ENCODE peak calls at places on chromosomes 3 and 15, in nine cellular contexts. X is activated T-cell treated with anti-CD3 and anti-CD28 coated beads, Interleukin-2, amount 50 U/mL, for 1 hour; H is nephron progenitor cell; W is breast epithelium; N is naive thymus-derived CD8-positive, alpha-beta T cell; Y is NCI-H1417 treated with DMSO at 0.1 percent for 48 hours; D is stimulated activated CD4-positive, alpha-beta T cell treated with anti-CD3 and anti-CD28 coated beads, TNF-alpha, amount 100 ng/mL, for 1 hour; R is iPS DF 6.9; M is NCI-H1105 treated with DMSO at 0.1 percent for 48 hours. Q is an unnamed sample.

GRCh38 chr3:43926073-43926472 is 235.3 kb downstream of the ABHD5 start:
- DNase-seq in M (no peak), Y (no peak), N (no peak), H (no peak), X (no peak), R (peak; percentile 25), W (no peak), D (no peak), Q (no peak)

GRCh38 chr3:189233225-189233858 is 61.6 kb downstream of the TPRG1 start:
- DNase-seq in X (no peak), W (peak; percentile 54), D (no peak), R (peak; percentile 31), Y (no peak), N (no peak), M (peak; percentile 87), H (peak; percentile 54), Q (no peak)

GRCh38 chr15:72252663-72253299 is 19.6 kb downstream of the PARP6 start:
- DNase-seq in H (no peak), X (no peak), D (no peak), M (no peak), R (no peak), Y (no peak), W (no peak), N (no peak), Q (no peak)

GRCh38 chr15:89074402-89075012 is 13.7 kb upstream of the ABHD2 start:
- DNase-seq in N (no peak), H (no peak), W (no peak), D (no peak), M (no peak), X (no peak), Y (no peak), R (no peak), Q (no peak)

GRCh38 chr3:119310052-119310451 is 15.9 kb downstream of the ARHGAP31 start:
- DNase-seq in N (no peak), W (no peak), H (no peak), R (no peak), Y (no peak), M (no peak), D (no peak), X (no peak), Q (no peak)

GRCh38 chr15:70509282-70510272 is 253.8 kb downstream of the UACA start:
- DNase-seq in R (no peak), Y (no peak), H (no peak), W (no peak), N (no peak), X (no peak), D (no peak), M (no peak), Q (no peak)

GRCh38 chr15:41734079-41734478 is 40.2 kb upstream of the MAPKBP1 start:
- DNase-seq in N (no peak), R (no peak), W (no peak), M (no peak), H (no peak), Y (no peak), X (no peak), D (no peak), Q (no peak)

GRCh38 chr15:100778831-100779288 is 100.8 kb upstream of the ALDH1A3 start:
- DNase-seq in R (no peak), N (no peak), X (no peak), H (no peak), D (no peak), W (no peak), M (no peak), Y (no peak), Q (no peak)

GRCh38 chr15:80998252-80998651 is 2.5 kb upstream of the TLNRD1 start:
- DNase-seq in X (no peak), R (no peak), H (no peak), Y (no peak), N (no peak), W (no peak), M (no peak), D (no peak), Q (no peak)

GRCh38 chr3:154718716-154719115 is 288.7 kb upstream of the GPR149 start:
- DNase-seq in Y (no peak), W (no peak), H (no peak), R (no peak), D (no peak), M (no peak), N (no peak), X (no peak), Q (no peak)

GRCh38 chr15:73140154-73140553 is 87.9 kb downstream of the NEO1 start:
- DNase-seq in N (no peak), R (no peak), D (no peak), M (no peak), Y (no peak), H (no peak), W (no peak), X (no peak), Q (no peak)

GRCh38 chr3:46368569-46368968 is 2.2 kb upstream of the CCR5 start:
- DNase-seq in W (no peak), R (peak; percentile 45), H (peak; percentile 10), N (no peak), Y (no peak), M (no peak), X (peak; percentile 57), D (peak; percentile 34), Q (peak; percentile 40)

GRCh38 chr3:125126323-125126722 is 70.5 kb upstream of the HEG1 start:
- DNase-seq in D (no peak), H (no peak), X (no peak), M (no peak), Y (no peak), R (no peak), N (no peak), W (no peak), Q (no peak)

GRCh38 chr15:88663216-88663615 is 24.4 kb downstream of the ISG20 start:
- DNase-seq in M (no peak), W (no peak), Y (no peak), R (no peak), N (no peak), X (no peak), D (no peak), H (no peak), Q (no peak)

GRCh38 chr15:38652183-38652794 is 87.7 kb upstream of the RASGRP1 start:
- DNase-seq in X (no peak), Y (no peak), R (no peak), D (no peak), W (no peak), M (no peak), N (no peak), H (no peak), Q (no peak)

GRCh38 chr3:114408763-114409162 is 114.9 kb downstream of the TIGIT start:
- DNase-seq in W (no peak), Y (peak; percentile 40), X (no peak), H (peak; percentile 16), M (no peak), D (no peak), R (no peak), N (no peak), Q (no peak)

GRCh38 chr15:22919171-22919570 is 61.0 kb downstream of the CYFIP1 start:
- DNase-seq in N (no peak), M (no peak), D (no peak), H (no peak), R (no peak), W (no peak), Y (no peak), X (no peak), Q (no peak)

GRCh38 chr3:177374323-177374722 is 177.0 kb upstream of the TBL1XR1 start:
- DNase-seq in R (no peak), Y (no peak), X (no peak), N (no peak), W (no peak), H (no peak), M (no peak), D (no peak), Q (no peak)

GRCh38 chr3:195708066-195708465 is 12.7 kb upstream of the MUC20 start:
- DNase-seq in D (no peak), N (no peak), W (no peak), R (no peak), H (no peak), M (no peak), X (no peak), Y (no peak), Q (no peak)

GRCh38 chr3:141280690-141281089 is 49.1 kb downstream of the PXYLP1 start:
- DNase-seq in Y (no peak), H (no peak), X (no peak), M (no peak), W (no peak), N (no peak), R (no peak), D (no peak), Q (no peak)

GRCh38 chr3:168426196-168426595 is 330.5 kb upstream of the GOLIM4 start:
- DNase-seq in R (no peak), Y (no peak), M (no peak), N (no peak), W (no peak), H (no peak), X (no peak), D (no peak), Q (no peak)

GRCh38 chr3:129218742-129219141 is 30.7 kb upstream of the COPG1 start:
- DNase-seq in W (no peak), N (no peak), X (no peak), H (no peak), M (no peak), Y (no peak), R (no peak), D (no peak), Q (no peak)

Q was measured in T-helper 22 cell.